ENCODE peak calls at places on chromosomes 13 and 19, in five cellular contexts. X, Z, R, I and U are unnamed samples.

GRCh38 chr13:29994911-29995601 is 144.6 kb upstream of the UBL3 start:
- DNase-seq in X (no peak), Z (no peak), R (peak), I (no peak), U (no peak)

GRCh38 chr13:113884821-113885220 is 20.9 kb upstream of the GAS6 start:
- DNase-seq in X (no peak), Z (no peak), R (no peak), I (no peak), U (no peak)

GRCh38 chr19:24159707-24160106 is 72.7 kb downstream of the ZNF254 start:
- DNase-seq in X (peak), Z (no peak), R (peak), I (no peak), U (no peak)

GRCh38 chr13:110312669-110313031 is 5.6 kb downstream of the COL4A2 start:
- DNase-seq in X (peak), Z (no peak), R (peak), I (no peak), U (no peak)

GRCh38 chr13:63636231-63636993 is 2220.8 kb upstream of the PCDH20 start:
- DNase-seq in X (peak), Z (no peak), R (peak), I (peak), U (peak)

GRCh38 chr13:23384111-23384510 is 49.4 kb downstream of the SACS start:
- DNase-seq in X (no peak), Z (no peak), R (peak), I (no peak), U (no peak)

GRCh38 chr13:37106642-37107041 is 1.2 kb upstream of the CSNK1A1L start:
- DNase-seq in X (no peak), Z (no peak), R (no peak), I (no peak), U (no peak)

GRCh38 chr13:113785051-113786010 is 26.3 kb downstream of the TMEM255B start:
- DNase-seq in X (peak), Z (no peak), R (peak), I (peak), U (peak)

GRCh38 chr19:7358102-7358597 is 9.4 kb downstream of the ARHGEF18 start:
- DNase-seq in X (no peak), Z (no peak), R (no peak), I (no peak), U (no peak)

GRCh38 chr13:113589251-113589960 is 4.9 kb downstream of the TFDP1 start:
- DNase-seq in X (peak), Z (peak), R (no peak), I (no peak), U (no peak)

GRCh38 chr19:28864577-28865042 is 348.3 kb downstream of the UQCRFS1 start:
- DNase-seq in X (no peak), Z (peak), R (peak), I (no peak), U (no peak)

GRCh38 chr13:111115841-111116500 is 861 bp downstream of the ARHGEF7 start:
- DNase-seq in X (peak), Z (peak), R (peak), I (no peak), U (peak)

GRCh38 chr19:50001775-50002174 is 23.4 kb downstream of the VRK3 start:
- DNase-seq in X (no peak), Z (no peak), R (no peak), I (no peak), U (no peak)

GRCh38 chr13:59356607-59357006 is 807.1 kb downstream of the DIAPH3 start:
- DNase-seq in X (no peak), Z (peak), R (peak), I (no peak), U (peak)

GRCh38 chr13:106371024-106371423 is 164.4 kb downstream of the EFNB2 start:
- DNase-seq in X (no peak), Z (no peak), R (no peak), I (no peak), U (no peak)

GRCh38 chr13:110462091-110462490 is 99.4 kb downstream of the RAB20 start:
- DNase-seq in X (no peak), Z (no peak), R (no peak), I (no peak), U (no peak)

GRCh38 chr13:26370495-26370990 is 116.6 kb downstream of the CDK8 start:
- DNase-seq in X (no peak), Z (no peak), R (no peak), I (no peak), U (no peak)

GRCh38 chr13:34028496-34029442 is 210.8 kb downstream of the RFC3 start:
- DNase-seq in X (no peak), Z (no peak), R (no peak), I (no peak), U (no peak)

GRCh38 chr19:6947745-6948144 is 60.4 kb downstream of the ADGRE1 start:
- DNase-seq in X (no peak), Z (no peak), R (peak), I (peak), U (peak)

GRCh38 chr13:112136095-112136494 is 69.1 kb downstream of the SOX1 start:
- DNase-seq in X (peak), Z (no peak), R (no peak), I (no peak), U (no peak)

GRCh38 chr13:105353654-105354053 is 1181.8 kb downstream of the EFNB2 start:
- DNase-seq in X (no peak), Z (no peak), R (no peak), I (no peak), U (no peak)

GRCh38 chr19:12793290-12794195 is 2.3 kb downstream of the JUNB start:
- DNase-seq in X (peak), Z (peak), R (peak), I (peak), U (peak)

GRCh38 chr13:59780058-59780457 is 383.7 kb downstream of the DIAPH3 start:
- DNase-seq in X (no peak), Z (no peak), R (peak), I (no peak), U (no peak)

GRCh38 chr19:46607441-46607841 is 6.3 kb downstream of the CALM3 start:
- DNase-seq in X (peak), Z (no peak), R (no peak), I (no peak), U (no peak)

GRCh38 chr13:79393564-79394249 is 12.3 kb downstream of the RBM26 start:
- DNase-seq in X (peak), Z (no peak), R (no peak), I (no peak), U (no peak)

GRCh38 chr19:45506991-45507863 is at the start of gene VASP:
- DNase-seq in X (peak), Z (peak), R (peak), I (peak), U (peak)

GRCh38 chr13:94666065-94666464 is 46.3 kb downstream of the SOX21 start:
- DNase-seq in X (no peak), Z (no peak), R (no peak), I (no peak), U (no peak)

GRCh38 chr13:112160558-112160957 is 93.6 kb downstream of the SOX1 start:
- DNase-seq in X (no peak), Z (no peak), R (no peak), I (no peak), U (no peak)

GRCh38 chr19:48874309-48875135 is 2.3 kb downstream of the PPP1R15A start:
- DNase-seq in X (no peak), Z (no peak), R (peak), I (no peak), U (no peak)

GRCh38 chr19:48881741-48882657 is 9.8 kb downstream of the PPP1R15A start:
- DNase-seq in X (peak), Z (no peak), R (no peak), I (no peak), U (no peak)

GRCh38 chr19:48877900-48878218 is 5.6 kb downstream of the PPP1R15A start:
- DNase-seq in X (no peak), Z (no peak), R (no peak), I (no peak), U (no peak)

GRCh38 chr19:48878219-48879024 is 6.2 kb downstream of the PPP1R15A start:
- DNase-seq in X (no peak), Z (peak), R (peak), I (no peak), U (no peak)

DNA sequence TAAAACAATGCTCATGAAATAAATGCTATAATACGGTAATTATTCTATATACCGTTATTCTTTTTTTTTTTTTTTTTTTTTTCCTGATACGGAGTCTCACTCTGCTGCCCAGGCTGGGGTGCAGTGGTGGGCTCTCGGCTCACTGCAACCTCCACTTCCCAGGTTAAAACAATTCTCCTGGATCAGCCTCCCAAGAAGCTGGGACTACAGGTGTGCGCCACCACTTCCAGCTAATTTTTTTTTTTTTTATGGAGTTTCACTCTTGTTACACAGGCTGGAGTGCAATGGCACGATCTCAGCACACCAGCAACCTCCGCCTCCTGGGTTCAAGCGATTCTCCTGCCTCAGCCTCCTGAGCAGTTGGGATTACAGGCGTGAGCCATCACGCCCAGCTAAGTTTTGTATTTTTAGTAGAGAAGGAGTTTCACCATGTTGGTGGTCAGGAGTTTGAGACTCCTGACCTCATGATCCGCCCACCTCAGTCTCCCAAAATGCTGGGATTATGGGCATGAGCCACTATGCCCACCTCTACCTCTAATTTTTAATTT is 6.9 kb downstream of the PPP1R15A start:
- DNase-seq in X (no peak), Z (no peak), R (no peak), I (no peak), U (no peak)
- H3K4me3 ChIP-seq in X (no peak), Z (no peak), R (no peak), I (no peak), U (no peak)

GRCh38 chr19:8610041-8610927 is at the start of gene ADAMTS10:
- DNase-seq in X (peak), Z (no peak), R (peak), I (no peak), U (peak)
- H3K4me3 ChIP-seq in X (peak), Z (peak), R (peak), I (peak), U (peak)

GRCh38 chr19:38685666-38686529 is 38.4 kb downstream of the ACTN4 start:
- DNase-seq in X (peak), Z (no peak), R (peak), I (peak), U (peak)
- H3K4me3 ChIP-seq in X (peak), Z (no peak), R (no peak), I (peak), U (no peak)

DNA sequence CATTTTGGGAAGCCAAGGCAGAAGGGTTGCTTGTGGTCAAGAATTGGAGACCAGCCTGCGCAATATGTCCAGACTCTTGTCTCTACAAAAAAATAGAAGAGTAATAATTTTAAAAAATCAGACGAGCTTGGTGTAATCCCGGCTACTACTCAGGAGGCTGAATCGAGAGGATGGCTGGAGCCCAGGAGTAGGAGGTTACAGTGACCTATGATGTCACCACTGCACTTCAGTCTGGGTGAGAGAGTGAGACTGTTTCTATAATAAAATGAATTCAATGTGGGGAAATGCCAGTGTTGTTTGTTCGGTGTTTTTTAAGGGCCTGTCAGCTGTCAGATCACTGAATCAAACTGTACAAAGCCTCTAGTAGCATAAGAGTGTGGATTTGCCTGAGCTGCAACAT is 1.2 kb upstream of the FBXL3 start:
- DNase-seq in X (no peak), Z (peak), R (peak), I (no peak), U (no peak)
- H3K4me3 ChIP-seq in X (no peak), Z (peak), R (peak), I (peak), U (no peak)

GRCh38 chr19:4580961-4581380 is 21.5 kb upstream of the SEMA6B start:
- DNase-seq in X (peak), Z (no peak), R (no peak), I (no peak), U (no peak)
- H3K4me3 ChIP-seq in X (peak), Z (peak), R (peak), I (peak), U (peak)

DNA sequence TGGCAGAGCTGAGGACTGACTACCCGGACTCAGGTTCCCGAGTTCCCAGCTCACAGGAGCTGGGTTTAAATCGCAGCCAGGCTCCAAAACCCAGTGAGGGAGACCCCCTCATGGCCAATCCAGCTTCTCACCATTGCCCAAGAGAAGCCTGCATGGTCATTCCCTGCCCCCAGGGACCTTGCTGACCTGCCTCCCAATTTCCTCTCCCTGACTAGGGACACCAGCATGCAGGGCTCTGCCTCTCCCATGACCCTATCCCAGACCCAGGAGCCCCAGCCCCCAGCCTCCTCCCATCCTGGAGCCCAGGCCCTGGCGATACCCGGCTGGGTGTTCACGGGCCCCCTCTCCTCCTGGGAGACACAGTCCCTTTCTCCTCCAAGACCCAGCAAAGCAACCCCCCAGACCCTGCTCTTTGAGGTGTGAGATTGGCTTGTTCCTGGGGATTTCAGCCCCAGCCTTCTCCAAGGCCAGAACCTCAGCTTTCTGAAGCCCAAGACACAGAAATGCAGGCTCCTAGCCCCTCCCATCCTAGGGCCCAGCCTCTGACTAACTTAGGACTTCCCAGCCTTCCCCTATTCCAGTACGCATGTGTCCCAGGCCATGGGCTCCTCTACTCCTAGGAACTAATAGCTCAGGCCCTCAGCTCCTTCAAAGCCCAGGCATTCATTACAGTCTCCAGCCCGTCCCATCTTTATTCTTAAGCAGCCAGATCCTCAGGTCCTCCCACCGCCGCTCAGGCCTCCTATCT is 1.1 kb downstream of the GYS1 start:
- DNase-seq in X (peak), Z (peak), R (peak), I (no peak), U (peak)
- H3K4me3 ChIP-seq in X (peak), Z (peak), R (peak), I (peak), U (peak)

GRCh38 chr19:17751912-17752273 is 616 bp downstream of the FCHO1 start:
- DNase-seq in X (no peak), Z (no peak), R (no peak), I (no peak), U (no peak)
- H3K4me3 ChIP-seq in X (no peak), Z (peak), R (no peak), I (no peak), U (no peak)

GRCh38 chr19:19074172-19074905 is 10.5 kb downstream of the SLC25A42 start:
- DNase-seq in X (no peak), Z (no peak), R (no peak), I (no peak), U (peak)
- H3K4me3 ChIP-seq in X (no peak), Z (no peak), R (no peak), I (no peak), U (no peak)

GRCh38 chr13:38624822-38625221 is 62.1 kb upstream of the FREM2 start:
- DNase-seq in X (peak), Z (no peak), R (no peak), I (no peak), U (no peak)
- H3K4me3 ChIP-seq in X (no peak), Z (no peak), R (no peak), I (no peak), U (no peak)